ENCODE peak calls at places on chromosomes 4 and X, in ten cellular contexts. T is tibial nerve, J is lower lobe of right lung, C is right lobe of liver, B is pancreas, W is cardiac muscle cell, L is neural progenitor cell, D is IMR-90, S is MM.1S, G is K562. I is an unnamed sample.

GRCh38 chr4:165928601-165929000 is 55.6 kb downstream of the TLL1 start:
- DNase-seq in B (no peak), W (no peak), G (no peak), C (no peak), S (no peak), J (no peak), L (no peak), D (no peak), T (no peak), I (no peak)

GRCh38 chrX:107857815-107858214 is 32.1 kb downstream of the MID2 start:
- DNase-seq in J (no peak), T (no peak), S (no peak), L (no peak), B (no peak), D (no peak), C (no peak), W (no peak), G (no peak), I (no peak)

GRCh38 chr4:168483786-168484185 is 3.5 kb upstream of the DDX60L start:
- DNase-seq in C (no peak), L (no peak), T (no peak), W (no peak), S (no peak), J (no peak), D (peak; percentile 66), G (no peak), B (no peak), I (peak; percentile 61)

GRCh38 chrX:94361241-94361640 is 687.2 kb downstream of the FAM133A start:
- DNase-seq in T (no peak), C (no peak), B (no peak), W (no peak), J (no peak), D (no peak), S (no peak), L (no peak), G (no peak), I (no peak)

GRCh38 chrX:13050151-13050550 is 5.7 kb upstream of the FAM9C start:
- DNase-seq in W (no peak), B (no peak), G (no peak), C (no peak), S (no peak), D (no peak), T (no peak), L (no peak), J (no peak), I (no peak)

GRCh38 chr4:34170941-34171340 is 2073.4 kb downstream of the ARAP2 start:
- DNase-seq in T (no peak), J (no peak), D (peak; percentile 31), W (no peak), L (no peak), B (no peak), S (no peak), G (no peak), C (no peak), I (no peak)

GRCh38 chrX:119467433-119467832 is 811 bp upstream of the SLC25A5 start:
- DNase-seq in G (no peak), W (no peak), D (no peak), S (no peak), L (no peak), J (no peak), C (no peak), B (no peak), T (no peak), I (no peak)

GRCh38 chrX:112450810-112451209 is 228.9 kb downstream of the LHFPL1 start:
- DNase-seq in W (no peak), G (no peak), D (no peak), J (no peak), L (no peak), T (no peak), C (no peak), S (no peak), B (no peak), I (no peak)

GRCh38 chr4:1012031-1012739 is 759 bp downstream of the FGFRL1 start:
- DNase-seq in S (no peak), B (peak; percentile 81), W (peak; percentile 22), G (peak; percentile 83), T (no peak), D (no peak), L (peak; percentile 77), J (peak; percentile 67), C (peak; percentile 81), I (no peak)

GRCh38 chr4:1011022-1011694 is at the start of gene FGFRL1:
- DNase-seq in T (peak; percentile 83), W (peak; percentile 97), D (peak; percentile 77), C (peak; percentile 95), J (peak; percentile 94), B (peak; percentile 98), G (peak; percentile 95), L (peak; percentile 94), S (no peak), I (no peak)

GRCh38 chr4:1008840-1009646 is 2.4 kb upstream of the FGFRL1 start:
- DNase-seq in L (no peak), W (no peak), D (no peak), B (peak; percentile 75), S (no peak), T (no peak), J (peak; percentile 74), G (no peak), C (peak; percentile 74), I (no peak)

GRCh38 chr4:1009647-1010521 is 1.5 kb upstream of the FGFRL1 start:
- DNase-seq in L (peak; percentile 83), B (peak; percentile 92), S (no peak), T (peak; percentile 54), C (peak; percentile 89), W (peak; percentile 83), G (peak; percentile 69), D (peak; percentile 36), J (peak; percentile 79), I (no peak)

GRCh38 chr4:1010522-1011021 is 854 bp upstream of the FGFRL1 start:
- DNase-seq in D (peak; percentile 68), B (peak; percentile 73), S (no peak), L (peak; percentile 59), G (peak; percentile 63), W (no peak), C (peak; percentile 84), J (peak; percentile 86), T (peak; percentile 67), I (no peak)
- H3K4me3 ChIP-seq in D (peak overlapping the region; percentile 42), B (peak overlapping the region; percentile 39), S (no peak overlapping the region), L (peak overlapping the region; percentile 50), G (peak overlapping the region; percentile 59), W (peak overlapping the region; percentile 44), C (peak overlapping the region; percentile 67), J (peak overlapping the region; percentile 77), T (peak overlapping the region; percentile 51), I (peak overlapping the region; percentile 41)

DNA sequence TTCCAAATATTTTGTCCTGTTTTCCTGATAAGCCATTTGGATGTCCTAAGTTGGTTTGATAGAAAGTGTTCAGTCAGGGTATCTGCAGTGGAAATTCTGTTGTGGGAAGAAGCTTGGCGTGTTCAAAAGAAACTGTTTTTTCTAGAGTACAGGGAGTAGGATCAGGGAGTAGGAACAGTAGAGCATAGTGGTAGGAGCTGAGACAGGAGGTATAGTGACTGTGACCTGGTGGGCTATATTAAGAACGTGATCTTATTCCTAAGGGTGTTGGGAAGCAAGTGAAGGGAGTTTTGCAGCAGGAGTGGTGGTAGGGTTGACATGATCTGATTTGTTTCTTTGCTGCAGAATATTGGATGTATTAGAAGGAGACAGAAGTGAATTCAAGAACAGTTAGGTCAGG is 348.2 kb downstream of the BMPR1B start:
- DNase-seq in C (no peak), J (no peak), T (no peak), S (no peak), W (no peak), G (no peak), D (no peak), L (no peak), B (no peak), I (no peak)
- TF ChIP-seq CTCF in C (no peak), J (no peak), T (no peak), S (no peak), W (no peak), G (no peak), D (no peak), L (no peak), B (no peak), I (no peak)

GRCh38 chr4:92265798-92266197 is 38.0 kb upstream of the GRID2 start:
- DNase-seq in J (no peak), L (no peak), S (no peak), B (no peak), D (no peak), W (no peak), T (no peak), C (no peak), G (no peak), I (no peak)
- H3K36me3 ChIP-seq in J (no peaks in the 10 kb centered on the region), L (no peaks in the 10 kb centered on the region), S (no peaks in the 10 kb centered on the region), B (no peaks in the 10 kb centered on the region), D (no peaks in the 10 kb centered on the region), W (no peaks in the 10 kb centered on the region), T (no peaks in the 10 kb centered on the region), C (no peaks in the 10 kb centered on the region), G (no peaks in the 10 kb centered on the region), I (no peaks in the 10 kb centered on the region)

GRCh38 chrX:132954323-132954722 is 4.1 kb downstream of the HS6ST2 start:
- DNase-seq in G (no peak), T (no peak), L (no peak), S (no peak), B (no peak), D (no peak), J (no peak), W (no peak), C (no peak), I (no peak)

GRCh38 chrX:132955710-132956109 is 2.7 kb downstream of the HS6ST2 start:
- DNase-seq in W (peak; percentile 35), L (peak; percentile 17), T (no peak), J (no peak), S (no peak), G (no peak), D (no peak), B (no peak), C (no peak), I (no peak)

GRCh38 chrX:132958086-132958703 is at the start of gene HS6ST2:
- DNase-seq in B (peak; percentile 36), L (peak; percentile 65), S (no peak), G (no peak), W (peak; percentile 64), J (no peak), D (no peak), T (no peak), C (no peak), I (no peak)

GRCh38 chrX:132956421-132957210 is 1.8 kb downstream of the HS6ST2 start:
- DNase-seq in J (no peak), C (no peak), L (peak; percentile 39), W (peak; percentile 41), T (no peak), S (no peak), D (no peak), G (no peak), B (peak; percentile 41), I (no peak)

DNA sequence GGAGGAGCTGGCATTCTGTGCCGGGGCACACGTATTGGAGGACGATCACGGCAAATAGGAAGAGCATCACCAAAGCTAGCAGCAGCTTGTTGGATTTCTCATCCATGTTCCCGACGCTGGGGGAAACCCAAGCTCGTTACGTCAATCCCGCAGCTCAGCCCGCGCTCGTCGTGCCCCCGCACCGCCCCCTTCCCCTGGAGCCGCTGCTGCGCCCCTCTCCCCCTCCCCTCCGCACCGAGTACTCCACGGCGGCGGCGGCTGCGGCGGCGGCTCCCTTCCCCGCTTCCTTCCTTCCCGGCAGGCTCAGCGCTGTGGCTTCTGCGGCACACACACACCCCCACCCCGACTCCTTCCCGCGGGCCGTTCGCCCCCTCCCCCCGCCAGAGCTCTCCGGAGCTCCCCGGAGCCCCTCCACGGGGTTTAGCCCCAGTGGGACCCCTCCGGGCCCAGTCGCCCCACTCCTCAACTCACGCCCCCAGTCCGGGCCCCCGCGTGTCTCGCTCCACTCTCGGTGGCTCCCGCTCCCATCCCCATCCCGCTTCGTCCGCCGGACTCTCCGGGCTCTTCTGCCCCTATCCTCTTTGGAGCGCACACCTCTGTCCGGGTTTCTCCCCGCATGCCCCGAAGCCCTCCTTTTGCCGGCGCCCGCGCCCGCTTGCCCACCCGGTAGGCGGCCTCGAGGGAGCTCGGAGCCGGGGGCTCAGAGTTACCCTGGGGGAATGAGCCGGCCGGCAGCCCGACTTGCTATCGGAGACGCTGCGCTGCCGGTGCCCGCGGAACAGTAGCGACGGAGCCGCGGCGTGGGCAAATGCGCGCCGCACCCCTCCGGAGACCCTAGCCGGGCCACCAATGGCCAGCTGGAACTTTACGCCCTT is 981 bp downstream of the HS6ST2 start:
- DNase-seq in D (no peak), L (peak; percentile 80), B (peak; percentile 37), G (no peak), T (no peak), J (no peak), W (peak; percentile 67), C (no peak), S (no peak), I (no peak)
- H3K4me3 ChIP-seq in D (no peak overlapping the region), L (peak overlapping the region; percentile 63), B (peak overlapping the region; percentile 12), G (no peak overlapping the region), T (peak overlapping the region; percentile 24), J (peak overlapping the region; percentile 48), W (peak overlapping the region; percentile 54), C (no peak overlapping the region), S (peak overlapping the region; percentile 45), I (no peak overlapping the region)